ENCODE peak calls at places on chromosome 2, in four cellular contexts. N, W, K and L are unnamed samples.

GRCh38 chr2:101883860-101884259 is 107.9 kb upstream of the IL1R2 start:
- DNase-seq in K (no peak), N (peak), W (peak), L (peak)

GRCh38 chr2:54949431-54949830 is 100.8 kb downstream of the RTN4 start:
- DNase-seq in K (no peak), W (no peak), N (no peak), L (no peak)

GRCh38 chr2:169734172-169734847 is 678 bp downstream of the KLHL23 start:
- DNase-seq in N (peak), K (no peak), W (no peak), L (no peak)

GRCh38 chr2:85989288-85989865 is 100.6 kb upstream of the ST3GAL5 start:
- DNase-seq in W (no peak), N (no peak), K (no peak), L (no peak)

GRCh38 chr2:120013569-120014223 is 819 bp downstream of the EPB41L5 start:
- DNase-seq in K (no peak), W (peak), N (peak), L (no peak)

GRCh38 chr2:217705461-217705860 is 297.3 kb downstream of the TNS1 start:
- DNase-seq in W (no peak), K (no peak), N (no peak), L (no peak)

GRCh38 chr2:160137457-160137856 is 62.6 kb downstream of the ITGB6 start:
- DNase-seq in K (no peak), W (no peak), N (no peak), L (no peak)

GRCh38 chr2:180905002-180905401 is 75.4 kb upstream of the UBE2E3 start:
- DNase-seq in N (no peak), W (no peak), K (peak), L (no peak)

GRCh38 chr2:62803961-62804360 is 98.4 kb downstream of the EHBP1 start:
- DNase-seq in K (no peak), N (no peak), W (no peak), L (no peak)